ENCODE peak calls at places on chromosome 11, in six cellular contexts. One of them, this sample, is unnamed.

GRCh38 chr11:61627831-61628753 is 47.2 kb upstream of the SYT7 start:
- DNase-seq in prostate gland: peak; percentile 71
- DNase-seq in neuronal stem cell: peak; percentile 67
- DNase-seq in T-helper 2 cell: no peak
- DNase-seq in dermis blood vessel endothelial cell: peak; percentile 83
- DNase-seq in ELR: peak; percentile 79
- DNase-seq in this sample: peak; percentile 80

GRCh38 chr11:95092549-95093324 is 3.1 kb downstream of the ENDOD1 start:
- DNase-seq in neuronal stem cell: no peak
- DNase-seq in T-helper 2 cell: no peak
- DNase-seq in dermis blood vessel endothelial cell: peak; percentile 54
- DNase-seq in ELR: peak; percentile 83
- DNase-seq in prostate gland: no peak
- DNase-seq in this sample: peak; percentile 48

GRCh38 chr11:13663631-13664071 is 4.8 kb upstream of the FAR1 start:
- DNase-seq in ELR: peak; percentile 51
- DNase-seq in dermis blood vessel endothelial cell: no peak
- DNase-seq in T-helper 2 cell: no peak
- DNase-seq in neuronal stem cell: no peak
- DNase-seq in prostate gland: no peak
- DNase-seq in this sample: no peak

GRCh38 chr11:102226702-102227101 is 90.6 kb upstream of the BIRC3 start:
- DNase-seq in T-helper 2 cell: no peak
- DNase-seq in prostate gland: peak; percentile 11
- DNase-seq in dermis blood vessel endothelial cell: peak; percentile 49
- DNase-seq in ELR: peak; percentile 73
- DNase-seq in neuronal stem cell: no peak
- DNase-seq in this sample: no peak

GRCh38 chr11:14249121-14249963 is 109.6 kb downstream of the RRAS2 start:
- DNase-seq in T-helper 2 cell: peak; percentile 36
- DNase-seq in dermis blood vessel endothelial cell: peak; percentile 74
- DNase-seq in neuronal stem cell: peak; percentile 71
- DNase-seq in ELR: peak; percentile 68
- DNase-seq in prostate gland: peak; percentile 38
- DNase-seq in this sample: peak; percentile 67

GRCh38 chr11:116892374-116892773 is 55.0 kb upstream of the APOA1 start:
- DNase-seq in ELR: no peak
- DNase-seq in T-helper 2 cell: no peak
- DNase-seq in neuronal stem cell: no peak
- DNase-seq in dermis blood vessel endothelial cell: no peak
- DNase-seq in prostate gland: no peak
- DNase-seq in this sample: no peak

GRCh38 chr11:68206211-68206610 is 6.9 kb downstream of the KMT5B start:
- DNase-seq in neuronal stem cell: peak; percentile 59
- DNase-seq in dermis blood vessel endothelial cell: peak; percentile 81
- DNase-seq in ELR: peak; percentile 71
- DNase-seq in T-helper 2 cell: peak; percentile 13
- DNase-seq in prostate gland: peak; percentile 46
- DNase-seq in this sample: peak; percentile 75

GRCh38 chr11:133360860-133361688 is 171.2 kb downstream of the OPCML start:
- DNase-seq in prostate gland: no peak
- DNase-seq in ELR: no peak
- DNase-seq in neuronal stem cell: no peak
- DNase-seq in T-helper 2 cell: no peak
- DNase-seq in dermis blood vessel endothelial cell: no peak
- DNase-seq in this sample: no peak

GRCh38 chr11:469684-470667 is 19.9 kb downstream of the PTDSS2 start:
- DNase-seq in ELR: peak; percentile 69
- DNase-seq in dermis blood vessel endothelial cell: peak; percentile 89
- DNase-seq in neuronal stem cell: no peak
- DNase-seq in T-helper 2 cell: no peak
- DNase-seq in prostate gland: peak; percentile 82
- DNase-seq in this sample: no peak

GRCh38 chr11:44763111-44763820 is 36.5 kb downstream of the TSPAN18 start:
- DNase-seq in dermis blood vessel endothelial cell: peak; percentile 53
- DNase-seq in prostate gland: no peak
- DNase-seq in neuronal stem cell: no peak
- DNase-seq in T-helper 2 cell: no peak
- DNase-seq in ELR: no peak
- DNase-seq in this sample: no peak

GRCh38 chr11:70889411-70889810 is 363.0 kb downstream of the SHANK2 start:
- DNase-seq in ELR: no peak
- DNase-seq in T-helper 2 cell: no peak
- DNase-seq in prostate gland: no peak
- DNase-seq in dermis blood vessel endothelial cell: no peak
- DNase-seq in neuronal stem cell: no peak
- DNase-seq in this sample: no peak

GRCh38 chr11:7165911-7166310 is 77.1 kb downstream of the RBMXL2 start:
- DNase-seq in dermis blood vessel endothelial cell: no peak
- DNase-seq in ELR: no peak
- DNase-seq in neuronal stem cell: no peak
- DNase-seq in T-helper 2 cell: no peak
- DNase-seq in prostate gland: no peak
- DNase-seq in this sample: no peak

This sample was measured in SW480.